ENCODE peak calls at places on chromosome 15, in seven cellular contexts. C is DND-41, M is H9, N is OCI-LY7, K is GM23338, Z is hepatocyte, P is astrocyte. V is an unnamed sample. For H3K4me1, the result is how much of the 10 kb centered on the place peaks cover.

GRCh38 chr15:95267476-95267875 is 1036.1 kb downstream of the MCTP2 start:
- DNase-seq in C (no peak), M (no peak), N (no peak), K (no peak), Z (no peak), P (no peak), V (no peak)

GRCh38 chr15:95556866-95557225 is 773.7 kb upstream of the NR2F2 start:
- DNase-seq in C (no peak), M (no peak), N (no peak), K (peak), Z (peak), P (peak), V (no peak)

GRCh38 chr15:72961326-72961725 is 90.9 kb upstream of the NEO1 start:
- DNase-seq in C (no peak), M (no peak), N (no peak), K (no peak), Z (no peak), P (no peak), V (no peak)

GRCh38 chr15:96331942-96332853 is 1.7 kb downstream of the NR2F2 start:
- DNase-seq in C (no peak), M (peak), N (no peak), K (peak), Z (peak), P (peak), V (peak)

GRCh38 chr15:94196536-94196935 is 34.8 kb upstream of the MCTP2 start:
- DNase-seq in C (no peak), M (no peak), N (no peak), K (no peak), Z (no peak), P (no peak), V (peak)

GRCh38 chr15:68782589-68783161 is 38.0 kb downstream of the ANP32A start:
- DNase-seq in C (no peak), M (peak), N (no peak), K (no peak), Z (no peak), P (no peak), V (no peak)

GRCh38 chr15:37220949-37221670 is 120.8 kb upstream of the MEIS2 start:
- DNase-seq in C (no peak), M (no peak), N (no peak), K (no peak), Z (no peak), P (no peak), V (no peak)

GRCh38 chr15:100633763-100634075 is 31.3 kb downstream of the ASB7 start:
- DNase-seq in C (no peak), M (no peak), N (no peak), K (no peak), Z (no peak), P (no peak), V (no peak)

GRCh38 chr15:38994310-38994709 is 429.7 kb upstream of the RASGRP1 start:
- DNase-seq in C (no peak), M (no peak), N (no peak), K (no peak), Z (no peak), P (no peak), V (no peak)

GRCh38 chr15:25795061-25795460 is 68.1 kb downstream of the ATP10A start:
- DNase-seq in C (no peak), M (peak), N (no peak), K (no peak), Z (no peak), P (no peak), V (peak)

GRCh38 chr15:42734076-42734672 is 2.8 kb downstream of the CDAN1 start:
- DNase-seq in C (no peak), M (no peak), N (peak), K (no peak), Z (no peak), P (no peak), V (no peak)

GRCh38 chr15:90262426-90262825 is 3.0 kb upstream of the NGRN start:
- DNase-seq in C (no peak), M (no peak), N (no peak), K (no peak), Z (no peak), P (no peak), V (no peak)

GRCh38 chr15:93170320-93170719 is 81.3 kb upstream of the RGMA start:
- DNase-seq in C (no peak), M (no peak), N (no peak), K (no peak), Z (no peak), P (no peak), V (no peak)

GRCh38 chr15:35933531-35933930 is 387.6 kb upstream of the DPH6 start:
- DNase-seq in C (no peak), M (no peak), N (no peak), K (no peak), Z (no peak), P (no peak), V (no peak)

GRCh38 chr15:52679232-52680040 is at the start of gene ATOSA:
- DNase-seq in C (peak), M (peak), N (peak), K (peak), Z (peak), P (peak), V (peak)

GRCh38 chr15:52678036-52678467 is 1.1 kb downstream of the ATOSA start:
- DNase-seq in C (peak), M (peak), N (peak), K (peak), Z (peak), P (peak), V (peak)

GRCh38 chr15:52677593-52677992 is 1.6 kb downstream of the ATOSA start:
- DNase-seq in C (no peak), M (no peak), N (no peak), K (no peak), Z (no peak), P (no peak), V (no peak)

GRCh38 chr15:52680041-52680391 is 828 bp upstream of the ATOSA start:
- DNase-seq in C (no peak), M (no peak), N (peak), K (no peak), Z (no peak), P (peak), V (peak)

DNA sequence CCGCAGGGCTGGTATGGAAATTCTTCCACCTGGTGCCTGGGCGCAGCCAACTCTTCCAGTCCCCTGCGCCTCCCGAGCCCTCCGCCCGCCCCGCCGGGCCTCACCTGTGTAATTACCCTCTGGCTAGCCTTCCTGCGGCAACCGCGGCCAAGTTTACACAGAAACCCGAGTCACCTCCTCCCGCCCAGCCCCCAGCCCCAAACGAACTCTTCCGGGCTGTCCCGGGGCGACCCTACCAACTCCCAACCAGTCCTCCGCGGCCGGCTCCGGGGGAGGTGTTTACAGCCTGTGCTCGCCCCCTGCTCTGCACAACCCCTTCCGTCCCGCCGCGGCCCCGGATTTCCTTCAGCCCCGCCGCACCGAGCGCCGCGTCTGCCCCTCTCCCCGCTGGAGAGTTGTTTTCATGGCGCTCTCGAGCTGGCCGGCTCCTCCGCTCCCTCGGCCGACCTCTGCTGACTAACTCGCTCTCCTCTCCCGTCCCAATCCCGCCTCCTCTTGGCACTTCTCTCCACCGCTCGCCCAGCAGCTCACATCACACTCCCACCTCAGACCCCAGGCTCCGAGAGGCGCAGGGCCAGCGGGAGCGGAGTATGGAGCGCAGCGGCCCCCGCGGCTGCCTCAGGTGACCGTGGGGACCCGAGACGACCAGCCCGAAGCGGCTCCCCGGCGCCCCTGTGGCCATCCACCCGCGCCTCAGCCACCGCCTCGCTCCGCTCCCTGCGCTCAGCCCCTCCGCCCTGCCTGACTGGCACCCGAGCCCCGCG is 538 bp downstream of the ATOSA start:
- DNase-seq in C (peak), M (peak), N (peak), K (peak), Z (peak), P (peak), V (peak)
- H3K27ac ChIP-seq in C (peak), M (no peak), N (peak), K (peak), Z (peak), P (peak), V (peak)

GRCh38 chr15:47762621-47763020 is 45.3 kb downstream of the SEMA6D start:
- DNase-seq in C (no peak), M (no peak), N (no peak), K (no peak), Z (no peak), P (no peak), V (no peak)

GRCh38 chr15:47766406-47766805 is 49.1 kb downstream of the SEMA6D start:
- DNase-seq in C (no peak), M (no peak), N (no peak), K (no peak), Z (no peak), P (no peak), V (no peak)

GRCh38 chr15:47769166-47769565 is 51.9 kb downstream of the SEMA6D start:
- DNase-seq in C (no peak), M (no peak), N (no peak), K (no peak), Z (no peak), P (no peak), V (no peak)

GRCh38 chr15:47768730-47769129 is 51.4 kb downstream of the SEMA6D start:
- DNase-seq in C (no peak), M (no peak), N (no peak), K (no peak), Z (no peak), P (peak), V (no peak)

GRCh38 chr15:47764666-47765065 is 47.4 kb downstream of the SEMA6D start:
- DNase-seq in C (no peak), M (no peak), N (no peak), K (no peak), Z (no peak), P (no peak), V (no peak)
- H2AFZ ChIP-seq in C (no peak), M (no peak), N (no peak), K (no peak), Z (no peak), P (no peak), V (no peak)

DNA sequence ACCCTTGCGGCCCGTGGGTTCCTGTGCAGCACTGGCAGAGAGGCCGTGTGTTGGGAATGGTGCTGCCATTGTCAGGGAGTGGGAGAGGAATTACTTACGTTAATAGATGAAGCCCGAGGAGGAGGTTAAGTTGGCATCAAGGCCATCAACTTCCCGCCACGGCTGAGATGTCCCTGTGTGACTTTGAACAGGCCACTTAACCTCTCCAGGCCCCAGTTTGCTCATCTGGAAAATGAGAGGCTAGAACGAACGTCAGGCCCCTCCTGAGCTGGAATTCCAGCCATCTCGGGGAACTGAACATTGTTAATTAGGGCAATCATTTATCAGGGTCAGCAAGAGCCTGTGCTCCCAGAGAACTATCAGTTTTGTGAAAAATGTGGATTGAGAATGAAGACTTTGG is 91.4 kb upstream of the MYZAP start:
- DNase-seq in C (no peak), M (no peak), N (no peak), K (no peak), Z (no peak), P (no peak), V (no peak)
- H3K4me1 ChIP-seq in C (under half), M (under half), N (under half), K (under half), Z (half or more), P (under half), V (under half)

GRCh38 chr15:60916674-60917468 is 312.2 kb downstream of the RORA start:
- DNase-seq in C (peak), M (peak), N (peak), K (peak), Z (peak), P (peak), V (no peak)
- H3K27ac ChIP-seq in C (no peak), M (no peak), N (no peak), K (no peak), Z (peak), P (no peak), V (peak)

GRCh38 chr15:98754283-98755022 is 106.1 kb downstream of the IGF1R start:
- DNase-seq in C (no peak), M (no peak), N (no peak), K (peak), Z (no peak), P (peak), V (peak)
- H2AFZ ChIP-seq in C (no peak), M (no peak), N (no peak), K (no peak), Z (no peak), P (no peak), V (peak)

GRCh38 chr15:70703483-70703882 is 59.9 kb downstream of the UACA start:
- DNase-seq in C (no peak), M (no peak), N (no peak), K (peak), Z (peak), P (peak), V (no peak)
- H3K4me1 ChIP-seq in C (under half), M (under half), N (under half), K (under half), Z (under half), P (half or more), V (half or more)

GRCh38 chr15:44550734-44551133 is 13.8 kb downstream of the EIF3J start:
- DNase-seq in C (no peak), M (no peak), N (peak), K (no peak), Z (no peak), P (no peak), V (no peak)

GRCh38 chr15:44541282-44541958 is 4.5 kb downstream of the EIF3J start:
- DNase-seq in C (no peak), M (no peak), N (no peak), K (no peak), Z (peak), P (peak), V (peak)

GRCh38 chr15:44550256-44550655 is 13.3 kb downstream of the EIF3J start:
- DNase-seq in C (no peak), M (no peak), N (peak), K (no peak), Z (no peak), P (peak), V (no peak)

DNA sequence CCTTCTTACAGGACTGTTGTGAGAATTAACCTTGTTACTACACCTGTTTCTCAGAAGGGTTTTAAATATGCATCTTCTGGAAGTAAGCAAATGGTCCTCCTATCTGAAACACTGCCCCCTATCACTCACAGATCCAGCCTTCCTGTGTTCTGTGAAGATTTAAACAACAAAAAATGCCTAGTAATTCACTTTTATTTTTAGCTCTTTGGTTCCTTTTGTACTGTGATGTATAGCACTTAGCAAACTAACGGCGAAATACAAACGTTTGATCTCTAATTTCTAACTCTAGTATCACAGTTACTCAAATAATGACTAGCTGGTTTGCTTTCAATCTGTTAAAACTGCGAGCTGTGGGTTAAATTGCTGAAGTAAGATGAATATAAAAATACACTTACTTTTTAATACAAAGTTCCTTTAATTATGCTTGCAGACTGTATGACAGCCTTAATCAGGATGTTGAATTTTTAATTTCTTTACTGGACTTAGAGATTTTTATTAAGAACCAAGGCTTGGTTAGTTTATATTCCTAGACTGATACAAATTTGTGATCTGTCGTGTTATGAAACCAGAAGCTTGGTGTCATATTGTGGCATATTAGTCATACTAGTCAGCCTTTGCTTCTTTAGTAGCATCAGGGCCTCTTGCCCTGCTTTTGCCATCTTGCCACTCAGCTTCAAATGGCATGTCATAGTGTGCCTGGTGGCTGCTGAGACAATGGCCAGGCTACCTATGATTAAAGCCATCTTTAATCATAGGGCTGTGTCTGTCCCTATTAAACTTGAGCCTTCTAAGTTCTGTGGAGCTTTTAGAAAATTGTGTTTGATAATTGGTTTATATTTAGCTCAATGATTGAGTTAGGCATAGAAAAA is 9.2 kb downstream of the EIF3J start:
- DNase-seq in C (no peak), M (no peak), N (peak), K (peak), Z (no peak), P (peak), V (peak)
- H3K27ac ChIP-seq in C (no peak), M (no peak), N (no peak), K (no peak), Z (no peak), P (no peak), V (peak)

GRCh38 chr15:31305375-31305774 is 21.3 kb upstream of the KLF13 start:
- DNase-seq in C (peak), M (no peak), N (no peak), K (no peak), Z (no peak), P (no peak), V (no peak)

GRCh38 chr15:31308185-31308639 is 18.4 kb upstream of the KLF13 start:
- DNase-seq in C (peak), M (no peak), N (peak), K (peak), Z (no peak), P (no peak), V (peak)

GRCh38 chr15:31306036-31306425 is 20.6 kb upstream of the KLF13 start:
- DNase-seq in C (no peak), M (no peak), N (no peak), K (peak), Z (no peak), P (no peak), V (peak)

GRCh38 chr15:31306426-31307269 is 20.0 kb upstream of the KLF13 start:
- DNase-seq in C (peak), M (peak), N (peak), K (peak), Z (peak), P (peak), V (peak)

DNA sequence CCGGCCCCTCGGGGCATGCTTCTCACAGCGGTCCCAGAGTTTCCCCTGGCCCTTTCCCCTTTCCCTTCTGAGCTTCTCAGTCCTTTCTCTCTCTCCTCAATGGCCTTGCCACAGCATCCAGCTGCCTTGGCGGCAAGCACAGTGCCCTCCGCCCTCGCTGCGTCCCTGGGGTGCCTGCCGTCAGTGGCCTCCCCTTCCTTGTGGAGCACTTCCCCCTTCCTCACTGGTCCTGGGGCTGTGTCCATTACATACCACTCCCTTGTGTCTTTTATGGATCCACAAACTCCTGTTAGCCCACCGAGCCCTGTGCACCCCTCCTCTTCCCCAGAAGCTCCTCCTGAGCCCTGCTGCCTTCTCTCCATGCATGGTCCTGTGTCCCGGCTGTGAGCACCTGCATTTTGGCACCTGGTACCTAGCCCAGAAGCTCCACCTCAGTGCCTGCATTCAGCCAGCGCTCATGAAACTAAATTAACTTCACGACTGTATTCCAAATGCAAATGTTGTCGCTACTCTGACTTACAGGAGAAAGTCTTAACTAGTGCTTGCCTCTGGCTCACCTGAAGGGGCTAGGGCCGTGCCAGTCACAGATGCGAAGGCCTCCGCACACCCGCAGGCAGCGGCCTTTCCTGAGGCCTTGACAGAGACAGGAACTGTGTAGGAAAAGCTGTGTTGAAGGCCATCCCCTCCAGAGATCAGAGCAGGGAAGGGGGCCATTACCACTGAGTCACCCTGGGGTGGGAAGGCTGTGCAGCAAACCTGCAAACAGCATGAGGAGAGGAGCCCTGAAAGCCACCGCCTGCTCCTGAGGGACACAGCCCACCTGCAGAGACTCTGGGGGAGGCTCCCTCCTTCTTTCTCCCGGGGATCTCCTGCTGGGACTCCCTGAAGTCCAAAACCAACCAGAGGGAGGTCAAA is 19.1 kb upstream of the KLF13 start:
- DNase-seq in C (peak), M (no peak), N (peak), K (no peak), Z (no peak), P (no peak), V (peak)
- H2AFZ ChIP-seq in C (no peak), M (no peak), N (peak), K (peak), Z (no peak), P (no peak), V (no peak)

DNA sequence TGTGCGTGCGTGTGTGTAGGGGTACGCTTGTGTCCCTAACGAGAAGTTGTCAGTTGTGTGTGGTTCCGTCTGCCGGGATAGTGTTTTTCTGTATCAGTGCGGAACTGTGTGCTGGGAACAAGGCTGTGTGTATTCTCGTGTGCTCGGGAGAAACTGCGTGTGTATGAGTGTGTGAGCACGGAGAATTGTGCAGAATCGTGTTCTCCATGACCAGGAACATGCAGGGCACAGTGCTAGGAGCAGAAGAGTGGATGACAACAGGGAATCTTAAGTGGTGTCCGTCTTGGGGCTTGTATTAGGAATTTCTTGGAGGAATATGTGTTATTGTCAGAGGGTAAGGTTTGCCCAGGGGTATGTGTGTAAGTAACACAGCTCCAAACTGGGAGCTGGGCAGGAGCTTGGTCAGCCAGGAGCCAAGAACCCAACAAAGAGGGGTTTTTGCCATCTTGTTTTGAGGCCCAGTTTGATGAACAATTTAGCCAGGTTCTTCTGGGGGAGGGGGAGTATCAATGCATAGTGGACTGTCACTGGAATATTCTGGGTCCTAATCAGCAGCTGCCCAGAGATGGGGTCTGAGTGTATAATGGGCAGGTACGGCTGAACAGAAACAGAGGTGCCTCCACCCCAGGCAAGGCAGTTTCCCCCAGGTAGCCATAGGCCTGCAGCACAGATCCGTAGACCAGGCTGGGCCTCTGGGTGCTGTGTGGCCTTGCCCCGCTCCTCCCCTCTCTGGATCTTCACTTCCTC is 2.2 kb downstream of the ISL2 start:
- DNase-seq in C (no peak), M (no peak), N (peak), K (no peak), Z (no peak), P (no peak), V (peak)
- H3K4me1 ChIP-seq in C (under half), M (under half), N (under half), K (under half), Z (under half), P (under half), V (under half)

V was measured in osteoblast.